ENCODE peak calls at places on chromosome 17, in six cellular contexts. H, F, D, I, J and W are unnamed samples.

GRCh38 chr17:58412910-58413630 is 4.3 kb downstream of the RNF43 start:
- DNase-seq in H (no peak), I (no peak), D (no peak), F (no peak), J (no peak), W (peak)

GRCh38 chr17:68060336-68060735 is 24.8 kb downstream of the KPNA2 start:
- DNase-seq in I (no peak), D (no peak), J (no peak), H (no peak), F (no peak), W (no peak)

GRCh38 chr17:51435641-51436091 is 175.3 kb downstream of the UTP18 start:
- DNase-seq in F (peak), I (no peak), H (no peak), J (peak), D (no peak), W (peak)

GRCh38 chr17:69857412-69857835 is 217.6 kb upstream of the KCNJ16 start:
- DNase-seq in F (peak), I (peak), H (peak), J (no peak), D (no peak), W (peak)

GRCh38 chr17:58764373-58764772 is 8.7 kb downstream of the PPM1E start:
- DNase-seq in H (no peak), F (no peak), J (no peak), I (no peak), D (no peak), W (no peak)

GRCh38 chr17:41518789-41519449 is at the start of gene KRT15:
- DNase-seq in H (no peak), F (no peak), D (no peak), I (no peak), J (no peak), W (peak)

GRCh38 chr17:11814655-11815262 is 182.5 kb downstream of the ZNF18 start:
- DNase-seq in F (peak), I (no peak), J (no peak), D (no peak), H (no peak), W (no peak)

GRCh38 chr17:27747462-27748359 is 52.6 kb downstream of the NOS2 start:
- DNase-seq in H (no peak), D (no peak), J (no peak), I (no peak), F (no peak), W (no peak)

GRCh38 chr17:50364715-50365114 is 8.3 kb downstream of the MRPL27 start:
- DNase-seq in I (peak), D (no peak), J (no peak), H (no peak), F (no peak), W (no peak)

GRCh38 chr17:19461139-19461538 is 50.1 kb downstream of the RNF112 start:
- DNase-seq in F (no peak), I (no peak), J (no peak), D (no peak), H (no peak), W (peak)

GRCh38 chr17:63082952-63083351 is 116.9 kb downstream of the TANC2 start:
- DNase-seq in D (no peak), H (peak), J (no peak), F (peak), I (no peak), W (no peak)

GRCh38 chr17:40035162-40035559 is 19.0 kb downstream of the MED24 start:
- DNase-seq in F (peak), D (no peak), H (no peak), I (no peak), J (peak), W (no peak)

GRCh38 chr17:50660042-50660886 is 25.6 kb downstream of the ABCC3 start:
- DNase-seq in J (peak), I (no peak), H (no peak), D (no peak), F (peak), W (peak)

GRCh38 chr17:34706029-34706428 is 126.6 kb downstream of the TMEM132E start:
- DNase-seq in J (no peak), I (no peak), F (peak), D (no peak), H (no peak), W (peak)